ENCODE peak calls at places on chromosomes 5 and 9, in five cellular contexts. F is Right ventricle myocardium inferior; U is amniotic stem cell; P is effector memory CD8-positive, alpha-beta T cell; T is stimulated activated CD8-positive, alpha-beta memory T cell treated with anti-CD3 and anti-CD28 coated beads, Interleukin-4, amount 100 ng/mL, for 24 hours. M is an unnamed sample.

GRCh38 chr9:113310538-113310937 is 7.4 kb upstream of the RNF183 start:
- DNase-seq in F (no peak), P (no peak), U (no peak), T (no peak), M (no peak)

GRCh38 chr5:10913846-10914245 is 152.8 kb upstream of the DAP start:
- DNase-seq in P (no peak), U (peak; percentile 89), F (no peak), T (no peak), M (peak; percentile 42)

GRCh38 chr5:32942225-32942989 is 231.3 kb downstream of the NPR3 start:
- DNase-seq in P (no peak), U (no peak), T (no peak), F (no peak), M (peak; percentile 23)

GRCh38 chr9:100669968-100670367 is 92.1 kb downstream of the CAVIN4 start:
- DNase-seq in U (no peak), P (no peak), T (no peak), F (no peak), M (no peak)

GRCh38 chr9:116174347-116174746 is 20.8 kb downstream of the PAPPA start:
- DNase-seq in T (no peak), U (no peak), P (no peak), F (no peak), M (no peak)

GRCh38 chr5:98173334-98173733 is 600.1 kb upstream of the RGMB start:
- DNase-seq in T (no peak), F (no peak), U (peak; percentile 1), P (no peak), M (no peak)

GRCh38 chr5:65418661-65419060 is 63.1 kb downstream of the ADAMTS6 start:
- DNase-seq in U (no peak), F (no peak), T (no peak), P (no peak), M (no peak)

GRCh38 chr5:110335361-110336046 is 391.0 kb downstream of the TMEM232 start:
- DNase-seq in U (peak; percentile 83), F (no peak), P (no peak), T (no peak), M (no peak)

GRCh38 chr9:104923740-104924139 is 4.2 kb downstream of the ABCA1 start:
- DNase-seq in T (no peak), U (no peak), P (no peak), F (no peak), M (peak; percentile 39)

GRCh38 chr5:120464627-120465280 is 654 bp downstream of the PRR16 start:
- DNase-seq in U (no peak), T (no peak), F (peak; percentile 68), P (no peak), M (peak; percentile 22)

GRCh38 chr5:151684690-151685361 is 1.9 kb downstream of the SPARC start:
- DNase-seq in F (no peak), P (no peak), U (peak; percentile 93), T (no peak), M (no peak)

GRCh38 chr9:129696803-129697110 is 31.3 kb downstream of the PRRX2 start:
- DNase-seq in U (no peak), P (no peak), T (no peak), F (no peak), M (no peak)

GRCh38 chr5:141758316-141758965 is 76.4 kb upstream of the ARAP3 start:
- DNase-seq in P (no peak), F (no peak), T (no peak), U (no peak), M (no peak)

GRCh38 chr5:143106175-143106574 is 297.3 kb downstream of the NR3C1 start:
- DNase-seq in F (no peak), U (no peak), T (no peak), P (no peak), M (peak; percentile 65)

GRCh38 chr5:91503321-91503720 is 120.2 kb upstream of the ARRDC3 start:
- DNase-seq in U (no peak), T (no peak), P (no peak), F (no peak), M (no peak)

GRCh38 chr5:1644810-1645571 is 121.2 kb upstream of the LPCAT1 start:
- DNase-seq in P (peak; percentile 78), U (peak; percentile 33), T (peak; percentile 72), F (peak; percentile 92), M (peak; percentile 85)

GRCh38 chr9:116152941-116153764 is 438 bp upstream of the PAPPA start:
- DNase-seq in T (no peak), U (peak; percentile 83), F (no peak), P (no peak), M (no peak)

GRCh38 chr9:3880851-3881250 is 355.1 kb upstream of the RFX3 start:
- DNase-seq in P (no peak), F (no peak), U (peak; percentile 67), T (no peak), M (no peak)

GRCh38 chr9:124770359-124771020 is 621 bp downstream of the NR6A1 start:
- DNase-seq in P (no peak), F (no peak), T (peak; percentile 21), U (no peak), M (peak; percentile 82)

GRCh38 chr5:77842247-77842646 is 66.1 kb upstream of the TBCA start:
- DNase-seq in F (no peak), T (no peak), P (no peak), U (no peak), M (no peak)

GRCh38 chr5:94316916-94317838 is 301.2 kb downstream of the KIAA0825 start:
- DNase-seq in U (no peak), F (no peak), P (no peak), T (no peak), M (no peak)

GRCh38 chr5:148808864-148809642 is 17.4 kb upstream of the ADRB2 start:
- DNase-seq in T (no peak), F (peak; percentile 73), U (no peak), P (no peak), M (peak; percentile 10)

GRCh38 chr9:112550531-112550930 is 63.9 kb downstream of the KIAA1958 start:
- DNase-seq in P (no peak), F (no peak), U (no peak), T (no peak), M (no peak)

GRCh38 chr5:88722546-88722945 is 160.4 kb downstream of the MEF2C start:
- DNase-seq in F (no peak), U (no peak), P (no peak), T (no peak), M (no peak)

GRCh38 chr5:102048940-102049339 is 247.1 kb downstream of the SLCO4C1 start:
- DNase-seq in U (no peak), P (no peak), T (no peak), F (no peak), M (no peak)

GRCh38 chr9:78856781-78857180 is 559.9 kb downstream of the PSAT1 start:
- DNase-seq in U (no peak), T (no peak), F (no peak), P (no peak), M (no peak)

GRCh38 chr5:86463339-86463738 is 154.4 kb upstream of the COX7C start:
- DNase-seq in T (no peak), F (no peak), U (no peak), P (no peak), M (peak; percentile 32)

GRCh38 chr9:127809002-127809561 is 6.4 kb downstream of the FPGS start:
- DNase-seq in P (no peak), U (no peak), F (no peak), T (no peak), M (no peak)

M was measured in HuH-7.